ENCODE peak calls at places on chromosome 16, in five cellular contexts. Y, Q, T, S and Z are unnamed samples. For H3K4me1 and H3K27me3, the result is how much of the 10 kb centered on the place peaks cover.

GRCh38 chr16:68892214-68892613 is 48.9 kb downstream of the TANGO6 start:
- DNase-seq in T (no peak), Y (no peak), Q (no peak), S (no peak), Z (no peak)

GRCh38 chr16:53768167-53768566 is 64.2 kb downstream of the FTO start:
- DNase-seq in S (no peak), T (no peak), Q (no peak), Y (peak), Z (no peak)

GRCh38 chr16:27917953-27918352 is 145.6 kb downstream of the GSG1L start:
- DNase-seq in T (no peak), Q (no peak), Y (no peak), S (no peak), Z (no peak)

GRCh38 chr16:70582280-70582978 is 58.8 kb downstream of the SF3B3 start:
- DNase-seq in Y (no peak), Q (no peak), T (no peak), S (no peak), Z (no peak)

GRCh38 chr16:81526935-81527334 is 82.3 kb downstream of the CMIP start:
- DNase-seq in Y (peak), S (no peak), Q (no peak), T (no peak), Z (peak)

GRCh38 chr16:53717577-53717976 is 13.6 kb downstream of the FTO start:
- DNase-seq in Q (no peak), T (no peak), Y (no peak), S (no peak), Z (no peak)

GRCh38 chr16:3021449-3022207 is 1.5 kb downstream of the TNFRSF12A start:
- DNase-seq in Q (peak), Y (peak), T (peak), S (peak), Z (peak)

GRCh38 chr16:56742030-56742984 is 12.4 kb downstream of the NUP93 start:
- DNase-seq in T (no peak), S (no peak), Q (no peak), Y (peak), Z (no peak)

GRCh38 chr16:72989203-72989991 is 58.5 kb downstream of the ZFHX3 start:
- DNase-seq in Q (no peak), Y (peak), S (no peak), T (no peak), Z (peak)

GRCh38 chr16:72991211-72991610 is 56.7 kb downstream of the ZFHX3 start:
- DNase-seq in Q (no peak), Y (no peak), T (no peak), S (no peak), Z (peak)

GRCh38 chr16:72990571-72990970 is 57.4 kb downstream of the ZFHX3 start:
- DNase-seq in Q (no peak), S (no peak), T (no peak), Y (no peak), Z (no peak)

GRCh38 chr16:72988568-72988967 is 59.4 kb downstream of the ZFHX3 start:
- DNase-seq in S (no peak), Q (no peak), T (no peak), Y (no peak), Z (no peak)

DNA sequence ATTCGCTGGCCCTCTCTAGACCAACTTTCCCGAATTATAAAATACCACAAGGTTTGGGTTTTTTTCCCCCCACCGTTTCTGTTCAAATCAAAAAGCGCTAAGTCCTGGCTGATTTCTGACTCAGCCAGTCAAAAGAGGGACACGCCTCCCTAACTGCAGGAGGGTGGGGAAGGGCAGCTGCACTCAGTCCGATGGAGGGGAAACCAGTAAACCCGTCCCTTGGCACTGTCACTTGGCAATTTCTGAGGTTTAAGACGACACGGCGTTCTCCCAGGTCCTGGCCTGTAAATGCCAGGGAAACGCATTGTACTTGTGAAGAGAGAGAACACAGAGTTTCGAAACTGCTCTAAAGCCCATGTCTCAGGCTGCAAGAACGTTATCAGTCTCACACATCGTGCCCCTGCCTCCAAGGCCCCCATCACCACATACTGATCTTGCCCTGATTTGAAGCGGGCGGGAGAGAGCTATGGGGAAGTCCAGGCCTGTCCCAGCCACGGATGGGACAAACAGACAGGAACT is 57.9 kb downstream of the ZFHX3 start:
- DNase-seq in Q (no peak), S (peak), Y (peak), T (no peak), Z (peak)
- H3K4me3 ChIP-seq in Q (no peak), S (no peak), Y (peak), T (no peak), Z (peak)

DNA sequence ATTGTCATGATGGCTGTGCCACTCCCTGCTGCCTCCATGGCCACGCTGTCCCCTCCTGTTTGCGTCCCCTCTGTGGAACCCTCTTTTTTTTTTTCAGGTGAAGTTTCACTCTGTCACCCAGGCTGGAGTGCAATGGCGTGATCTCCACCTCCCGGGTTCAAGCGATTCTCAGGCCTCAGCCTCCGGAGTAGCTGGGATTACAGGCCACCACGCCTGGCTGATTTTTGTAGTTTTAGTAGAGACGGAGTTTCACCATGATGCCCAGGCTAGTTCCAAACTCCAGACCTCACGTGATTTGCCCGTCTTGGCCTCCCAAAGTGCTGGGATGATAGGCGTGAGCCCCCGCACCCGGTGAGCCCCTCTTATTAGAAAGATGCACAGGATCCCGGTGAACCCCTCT is 11.0 kb upstream of the UBE2I start:
- DNase-seq in Y (no peak), S (no peak), T (no peak), Q (no peak), Z (no peak)
- H3K4me1 ChIP-seq in Y (under half), S (under half), T (half or more), Q (under half), Z (under half)

DNA sequence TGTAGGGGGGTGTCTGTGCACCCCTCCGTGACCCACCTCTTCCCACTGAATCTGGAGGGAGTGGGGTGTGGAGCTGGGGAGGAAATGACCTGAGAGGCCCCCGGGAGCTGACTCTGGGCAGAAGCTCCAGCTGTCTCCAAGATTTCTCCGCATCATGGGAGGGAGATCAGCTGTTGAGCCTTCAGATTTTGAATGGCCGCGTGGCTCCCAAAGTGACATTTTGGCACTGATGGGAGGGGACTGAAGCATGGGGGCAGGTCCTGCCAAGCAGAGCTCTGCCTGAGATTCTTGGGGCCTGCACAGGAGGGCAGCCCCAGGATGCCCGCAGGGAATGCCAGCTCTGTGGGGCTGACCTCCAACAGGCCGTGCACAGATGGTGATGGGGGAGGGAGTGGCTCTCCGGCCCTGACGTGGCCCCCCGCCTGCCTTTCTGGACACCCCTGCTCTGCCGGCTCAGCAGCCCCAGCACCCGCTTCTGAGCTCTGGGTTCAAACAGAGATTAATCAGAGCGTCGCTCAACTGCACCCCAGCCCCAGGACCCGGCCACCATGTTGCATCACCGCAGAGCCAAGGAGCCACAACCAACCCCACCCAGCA is 25.3 kb upstream of the UBE2I start:
- DNase-seq in S (no peak), Y (no peak), Q (no peak), T (no peak), Z (peak)
- H3K27me3 ChIP-seq in S (under half), Y (half or more), Q (under half), T (half or more), Z (under half)

DNA sequence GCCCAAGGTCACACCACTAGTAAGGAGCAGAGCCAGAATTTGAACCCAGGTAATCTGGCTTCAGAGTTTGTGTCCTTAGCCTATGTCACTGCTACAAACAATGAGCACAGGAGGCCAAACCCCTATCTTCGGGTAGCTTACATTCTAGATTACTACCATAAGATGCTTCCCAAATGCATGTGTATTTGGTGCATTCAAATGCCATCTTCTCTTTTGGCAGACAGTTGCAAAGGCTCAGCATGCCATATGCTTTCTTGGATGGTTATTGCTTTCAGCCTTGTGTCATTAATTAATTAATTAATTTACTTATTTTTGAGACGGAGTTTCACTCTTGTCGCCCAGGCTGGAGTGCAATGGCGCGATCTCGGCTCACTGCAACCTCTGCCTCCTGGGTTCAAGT is 80.7 kb downstream of the DNAH3 start:
- DNase-seq in T (no peak), Y (no peak), S (no peak), Q (no peak), Z (no peak)
- H3K4me3 ChIP-seq in T (no peak), Y (no peak), S (no peak), Q (no peak), Z (no peak)

DNA sequence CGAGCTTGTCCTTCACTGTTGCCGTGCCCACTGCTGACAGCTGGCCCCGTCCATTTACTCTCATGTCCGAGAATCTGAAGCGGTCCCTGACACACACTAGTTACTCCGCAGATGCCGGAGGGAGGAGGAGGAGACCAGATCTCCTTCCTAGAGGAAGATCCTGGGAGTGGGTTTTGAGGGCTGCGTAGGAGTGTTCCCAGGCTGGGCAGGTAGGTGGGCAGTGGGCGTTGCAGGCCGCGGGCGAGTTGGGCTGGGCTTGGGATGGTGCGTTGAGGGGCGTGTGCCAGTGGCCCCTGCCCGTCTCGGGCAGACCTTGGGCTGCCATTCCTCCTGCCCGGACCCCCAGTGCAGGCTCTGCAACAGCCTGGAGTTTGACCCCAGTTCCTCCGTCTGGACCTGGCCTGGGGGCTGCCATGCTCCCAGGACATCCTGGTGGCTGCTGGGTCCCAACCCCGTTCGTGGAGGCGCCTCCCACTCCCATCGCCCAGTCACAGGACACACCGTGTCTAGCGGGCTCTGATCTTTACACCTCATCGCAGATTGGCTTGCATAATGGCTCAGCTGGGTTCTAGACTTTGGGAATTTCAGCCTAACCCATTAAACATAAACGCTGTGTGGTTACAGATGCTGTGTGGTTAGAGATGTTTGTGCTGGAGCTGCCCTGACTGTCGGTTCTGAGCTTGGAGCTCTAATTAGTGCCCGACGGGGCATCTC is 22.8 kb downstream of the CACNA1H start:
- DNase-seq in S (no peak), Q (no peak), Y (peak), T (peak), Z (no peak)
- H3K4me1 ChIP-seq in S (under half), Q (under half), Y (under half), T (under half), Z (under half)

DNA sequence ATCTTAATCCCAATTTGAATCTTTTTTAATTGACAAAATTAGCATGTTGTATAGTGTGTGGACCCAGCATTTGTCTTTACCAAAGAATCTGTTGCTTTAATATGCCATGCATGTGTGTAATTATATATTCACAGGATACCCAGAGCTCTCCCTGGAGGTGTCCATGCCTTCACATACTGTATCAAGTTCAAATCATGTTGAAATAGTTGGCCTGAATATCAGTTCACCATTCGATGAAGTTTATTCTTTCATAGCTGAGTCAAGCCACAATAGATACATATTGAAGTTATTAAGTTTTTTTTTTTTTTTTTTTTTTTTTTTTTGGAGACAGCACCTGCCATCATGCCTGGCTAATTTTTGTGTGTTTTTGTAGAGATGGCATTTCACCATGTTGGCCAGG is 320.9 kb downstream of the CPPED1 start:
- DNase-seq in Y (no peak), S (no peak), T (no peak), Q (no peak), Z (no peak)
- H3K27me3 ChIP-seq in Y (under half), S (under half), T (under half), Q (under half), Z (under half)